ENCODE peak calls at places on chromosome 11, in six cellular contexts. B is fibroblast of the aortic adventitia, P is progenitor cell of endocrine pancreas, K is ovary, T is brain microvascular endothelial cell, J is AG04450. V is an unnamed sample.
A peak's percentile ranks its signal among the peaks of the same experiment; 100 is the strongest.

GRCh38 chr11:14059491-14059890 is 97.0 kb downstream of the SPON1 start:
- DNase-seq in J (no peak), T (no peak), K (no peak), P (no peak), B (no peak), V (no peak)

GRCh38 chr11:6410695-6411430 is 8.0 kb downstream of the APBB1 start:
- DNase-seq in P (no peak), B (no peak), T (no peak), J (no peak), K (no peak), V (no peak)

GRCh38 chr11:2778630-2779498 is 79.1 kb upstream of the KCNQ1OT1 start:
- DNase-seq in P (peak; percentile 9), B (peak; percentile 79), K (peak; percentile 86), T (peak; percentile 27), J (peak; percentile 24), V (peak; percentile 12)

GRCh38 chr11:67652965-67653845 is 2.7 kb upstream of the ACY3 start:
- DNase-seq in K (no peak), J (no peak), P (no peak), B (no peak), T (no peak), V (no peak)

GRCh38 chr11:45847908-45848316 is 637 bp downstream of the CRY2 start:
- DNase-seq in P (peak; percentile 21), J (no peak), K (peak; percentile 48), B (peak; percentile 77), T (peak; percentile 46), V (peak; percentile 47)

GRCh38 chr11:44814881-44815592 is 88.3 kb downstream of the TSPAN18 start:
- DNase-seq in P (no peak), J (no peak), B (peak; percentile 57), T (no peak), K (no peak), V (no peak)

GRCh38 chr11:70252844-70253243 is 17.6 kb upstream of the PPFIA1 start:
- DNase-seq in K (no peak), T (no peak), J (no peak), P (no peak), B (no peak), V (no peak)

GRCh38 chr11:118870396-118871343 is 13.0 kb upstream of the CXCR5 start:
- DNase-seq in K (peak; percentile 50), T (no peak), P (no peak), J (no peak), B (peak; percentile 42), V (no peak)

GRCh38 chr11:120911943-120912342 is 112.0 kb upstream of the TBCEL start:
- DNase-seq in T (no peak), K (no peak), B (no peak), P (no peak), J (no peak), V (no peak)

GRCh38 chr11:95985174-95985808 is 61.4 kb upstream of the MTMR2 start:
- DNase-seq in J (no peak), K (no peak), P (no peak), T (no peak), B (peak; percentile 74), V (no peak)

GRCh38 chr11:44427432-44427831 is 117.5 kb upstream of the ALX4 start:
- DNase-seq in P (no peak), B (no peak), K (no peak), T (no peak), J (no peak), V (no peak)

GRCh38 chr11:116782728-116783127 is 5.1 kb downstream of the ZPR1 start:
- DNase-seq in T (no peak), P (no peak), K (no peak), J (no peak), B (peak; percentile 38), V (no peak)

GRCh38 chr11:102534261-102534872 is 3.8 kb upstream of the MMP7 start:
- DNase-seq in J (no peak), K (no peak), P (no peak), T (no peak), B (no peak), V (no peak)

GRCh38 chr11:119284344-119285157 is 32.4 kb downstream of the MCAM start:
- DNase-seq in P (no peak), K (no peak), J (no peak), B (peak; percentile 64), T (no peak), V (no peak)

GRCh38 chr11:81394324-81394723 is 1339.3 kb downstream of the FAM181B start:
- DNase-seq in T (no peak), P (no peak), K (no peak), J (no peak), B (no peak), V (no peak)

GRCh38 chr11:131036544-131036943 is 120.3 kb upstream of the SNX19 start:
- DNase-seq in P (no peak), K (no peak), J (no peak), T (no peak), B (peak; percentile 20), V (no peak)

GRCh38 chr11:29842061-29842460 is 174.8 kb downstream of the KCNA4 start:
- DNase-seq in B (no peak), T (no peak), J (no peak), K (no peak), P (no peak), V (no peak)

DNA sequence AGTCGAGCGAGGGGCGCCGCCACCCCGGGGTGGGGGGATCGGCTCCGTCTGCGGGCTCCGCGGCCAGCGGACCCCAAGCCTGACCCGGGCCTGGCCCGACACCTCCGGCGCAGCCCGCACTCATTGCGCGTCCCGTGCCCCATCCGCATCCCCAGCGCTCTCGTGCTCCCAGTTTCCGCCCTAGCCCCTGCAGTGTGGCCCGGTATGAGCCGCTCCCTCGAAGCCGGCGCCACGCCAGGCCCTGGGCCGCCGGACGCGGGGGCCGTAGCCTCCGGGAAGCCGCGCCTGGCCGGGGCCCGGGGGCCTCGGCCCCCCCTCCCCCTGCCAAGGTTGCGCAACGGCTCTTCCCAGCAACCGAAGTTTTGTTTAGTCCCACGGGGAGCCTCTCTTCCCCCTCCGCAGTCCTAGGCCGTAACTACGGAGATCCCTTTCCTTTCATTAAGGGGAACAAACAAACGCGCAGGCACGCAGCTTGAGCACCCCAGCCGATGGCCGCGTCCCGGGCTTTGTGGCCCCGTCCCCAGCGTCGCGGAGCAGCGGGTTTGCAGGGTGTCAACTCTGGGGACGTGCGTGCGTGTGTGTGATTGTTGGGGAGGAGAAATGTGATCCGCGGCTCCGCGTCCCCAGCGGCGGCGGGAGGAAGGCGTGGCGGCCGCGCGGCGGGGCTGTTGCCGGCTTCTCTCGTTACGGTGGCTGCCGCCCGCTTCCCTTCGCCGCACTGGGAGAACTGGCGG is 883 bp downstream of the HIPK3 start:
- DNase-seq in B (peak; percentile 91), P (peak; percentile 68), J (peak; percentile 60), T (peak; percentile 69), K (peak; percentile 95), V (peak; percentile 69)
- TF ChIP-seq CTCF in B (no peak), P (peak; percentile 33), J (peak; percentile 7), T (peak; percentile 24), K (no peak), V (no peak)

GRCh38 chr11:32713496-32713895 is 81.0 kb downstream of the CCDC73 start:
- DNase-seq in T (no peak), K (no peak), B (peak; percentile 33), J (no peak), P (no peak), V (no peak)
- TF ChIP-seq CTCF in T (peak; percentile 53), K (no peak), B (peak; percentile 42), J (peak; percentile 19), P (peak; percentile 52), V (no peak)

GRCh38 chr11:66002648-66003225 is 434 bp downstream of the BANF1 start:
- DNase-seq in T (no peak), K (peak; percentile 75), J (no peak), P (no peak), B (peak; percentile 45), V (no peak)
- TF ChIP-seq CTCF in T (no peak), K (no peak), J (peak; percentile 28), P (no peak), B (no peak), V (no peak)

GRCh38 chr11:47409440-47410403 is 1.3 kb downstream of the SLC39A13 start:
- DNase-seq in K (no peak), B (peak; percentile 32), P (no peak), T (no peak), J (no peak), V (no peak)

GRCh38 chr11:47410404-47411264 is 2.2 kb downstream of the SLC39A13 start:
- DNase-seq in T (no peak), B (no peak), K (no peak), J (no peak), P (no peak), V (no peak)

GRCh38 chr11:47407746-47408590 is at the start of gene SLC39A13:
- DNase-seq in J (peak; percentile 92), B (peak; percentile 94), P (peak; percentile 94), T (peak; percentile 94), K (peak; percentile 95), V (peak; percentile 92)

GRCh38 chr11:47406896-47407745 is 1.3 kb upstream of the SLC39A13 start:
- DNase-seq in P (no peak), B (no peak), J (no peak), K (no peak), T (no peak), V (no peak)

DNA sequence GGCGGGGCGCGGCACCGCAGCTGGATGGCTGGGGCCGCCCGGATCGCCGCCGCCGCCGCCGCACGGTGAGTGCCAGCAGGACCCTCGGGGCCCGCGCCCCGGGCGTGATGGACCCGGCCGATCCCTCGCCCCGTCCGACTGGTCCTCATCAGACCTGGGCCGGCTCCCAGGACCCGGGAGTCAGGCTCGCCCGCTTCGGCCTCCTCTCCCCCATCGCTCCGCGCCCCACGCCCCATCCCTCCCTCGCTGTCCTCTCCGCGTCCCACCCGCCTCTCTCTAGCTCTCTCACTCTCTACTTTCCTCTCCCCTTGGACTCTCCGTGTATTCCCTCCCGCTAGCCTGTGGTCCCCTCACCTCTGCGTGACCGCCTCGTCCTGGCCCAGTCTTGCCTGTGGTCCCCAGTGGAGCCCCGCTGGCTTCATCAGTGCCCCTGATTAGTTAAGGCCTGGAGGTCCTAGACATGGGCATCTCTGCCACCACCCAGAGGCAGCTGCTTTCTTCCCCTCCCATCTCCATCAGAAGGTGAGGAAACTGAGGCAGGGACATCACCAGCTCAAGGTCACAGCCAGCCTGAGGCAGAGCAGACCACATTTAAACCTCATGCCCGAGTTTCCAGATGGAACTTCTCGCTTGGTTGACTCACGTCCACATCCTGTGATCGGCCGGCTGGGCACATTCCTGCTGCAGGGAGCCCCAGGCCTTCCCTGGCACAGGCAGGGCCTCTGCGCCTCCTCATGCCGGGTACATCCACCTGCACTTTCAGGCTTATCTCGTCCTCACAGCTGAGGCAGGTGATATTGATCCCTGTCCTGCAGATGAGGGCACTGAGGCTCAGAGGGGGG is 429 bp downstream of the SLC39A13 start:
- DNase-seq in B (peak; percentile 78), P (no peak), T (peak; percentile 69), J (peak; percentile 66), K (no peak), V (no peak)
- TF ChIP-seq CTCF in B (no peak), P (no peak), T (peak; percentile 1), J (no peak), K (no peak), V (no peak)

DNA sequence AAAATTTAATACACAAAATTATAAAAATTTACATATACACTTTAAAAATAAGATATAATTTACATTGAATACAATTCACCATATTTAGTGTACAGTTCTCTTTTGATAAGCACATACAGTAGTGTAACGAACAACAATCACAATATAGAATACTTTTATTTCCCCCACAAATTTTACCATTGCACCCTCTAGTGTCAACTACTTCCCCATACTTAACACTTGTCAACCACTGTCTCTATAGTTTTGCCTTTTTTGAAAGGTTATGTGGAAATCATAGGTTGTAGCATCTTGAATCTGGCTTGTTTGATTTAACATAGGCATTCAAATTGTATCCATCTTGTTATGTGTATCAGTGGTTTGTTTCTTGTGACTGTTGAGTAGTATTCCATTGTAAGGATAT is 21.3 kb upstream of the PANX1 start:
- DNase-seq in B (no peak), J (no peak), P (no peak), T (no peak), K (no peak), V (no peak)
- TF ChIP-seq CTCF in B (peak; percentile 13), J (peak; percentile 18), P (no peak), T (peak; percentile 21), K (no peak), V (no peak)

V was measured in natural killer cell.